ENCODE peak calls at places on chromosomes 12 and 14, in seven cellular contexts. F is spleen; Y is hypothalamus; G is HCT116; Q is cardiac muscle cell; E is effector CD8-positive, alpha-beta T cell; W is AML-193. P is an unnamed sample.

GRCh38 chr14:55425091-55425490 is 13.5 kb upstream of the ATG14 start:
- DNase-seq in F (no peak), Y (no peak), G (no peak), Q (no peak), E (no peak), W (no peak), P (no peak)

GRCh38 chr12:62656576-62657362 is 190.1 kb downstream of the MON2 start:
- DNase-seq in F (no peak), Y (no peak), G (no peak), Q (no peak), E (no peak), W (no peak), P (no peak)

GRCh38 chr12:75660805-75661404 is 149.5 kb upstream of the KRR1 start:
- DNase-seq in F (no peak), Y (no peak), G (peak; percentile 73), Q (no peak), E (no peak), W (no peak), P (no peak)

GRCh38 chr12:15322164-15323054 is at the start of gene PTPRO:
- DNase-seq in F (no peak), Y (no peak), G (no peak), Q (peak; percentile 57), E (no peak), W (no peak), P (no peak)

GRCh38 chr14:32808574-32809098 is 130.0 kb upstream of the NPAS3 start:
- DNase-seq in F (no peak), Y (no peak), G (no peak), Q (no peak), E (no peak), W (no peak), P (no peak)

GRCh38 chr12:916240-916639 is 33.3 kb downstream of the RAD52 start:
- DNase-seq in F (peak; percentile 85), Y (peak; percentile 1), G (no peak), Q (no peak), E (no peak), W (no peak), P (no peak)

GRCh38 chr14:21617614-21618013 is 17.1 kb downstream of the OR10G2 start:
- DNase-seq in F (no peak), Y (no peak), G (no peak), Q (no peak), E (no peak), W (no peak), P (no peak)

GRCh38 chr12:58764100-58764953 is 156.0 kb downstream of the LRIG3 start:
- DNase-seq in F (no peak), Y (no peak), G (no peak), Q (no peak), E (no peak), W (no peak), P (no peak)

GRCh38 chr12:70196732-70197361 is 46.4 kb upstream of the CNOT2 start:
- DNase-seq in F (no peak), Y (no peak), G (no peak), Q (no peak), E (no peak), W (no peak), P (no peak)

GRCh38 chr12:93795352-93795751 is 118.2 kb downstream of the CRADD start:
- DNase-seq in F (no peak), Y (no peak), G (no peak), Q (no peak), E (no peak), W (no peak), P (no peak)

GRCh38 chr12:78403136-78403535 is 461.4 kb upstream of the SYT1 start:
- DNase-seq in F (no peak), Y (no peak), G (no peak), Q (no peak), E (no peak), W (no peak), P (no peak)

GRCh38 chr14:21233457-21234076 is 35.7 kb downstream of the HNRNPC start:
- DNase-seq in F (no peak), Y (no peak), G (no peak), Q (no peak), E (no peak), W (no peak), P (no peak)

GRCh38 chr12:88468546-88468945 is 111.7 kb downstream of the KITLG start:
- DNase-seq in F (no peak), Y (no peak), G (no peak), Q (no peak), E (no peak), W (no peak), P (no peak)

GRCh38 chr12:1083086-1083887 is 92.3 kb downstream of the ERC1 start:
- DNase-seq in F (no peak), Y (peak; percentile 7), G (no peak), Q (peak; percentile 17), E (no peak), W (no peak), P (no peak)

GRCh38 chr14:105173901-105174894 is 5.6 kb upstream of the JAG2 start:
- DNase-seq in F (peak; percentile 89), Y (no peak), G (no peak), Q (no peak), E (no peak), W (peak; percentile 9), P (no peak)

GRCh38 chr12:53077030-53077429 is 2.2 kb downstream of the SPRYD3 start:
- DNase-seq in F (no peak), Y (no peak), G (no peak), Q (no peak), E (no peak), W (no peak), P (no peak)

GRCh38 chr12:79409562-79409961 is 281.2 kb downstream of the PAWR start:
- DNase-seq in F (no peak), Y (no peak), G (no peak), Q (peak; percentile 47), E (no peak), W (no peak), P (no peak)

P was measured in frontal cortex.